ENCODE peak calls at places on chromosomes 16 and 17, in five cellular contexts. P, H, M, X and R are unnamed samples.

GRCh38 chr17:56926704-56927103 is 12.9 kb upstream of the TRIM25 start:
- DNase-seq in P (no peak), M (no peak), H (no peak), X (no peak), R (no peak)

GRCh38 chr17:57086069-57086930 is 1.3 kb downstream of the AKAP1 start:
- DNase-seq in M (peak; percentile 51), H (no peak), P (peak; percentile 54), X (no peak), R (peak; percentile 43)

GRCh38 chr16:85151603-85152413 is 39.5 kb upstream of the CIBAR2 start:
- DNase-seq in P (no peak), X (no peak), H (peak; percentile 86), M (no peak), R (no peak)

GRCh38 chr16:27363797-27364196 is 38.2 kb upstream of the IL21R start:
- DNase-seq in H (peak; percentile 37), X (no peak), P (no peak), M (no peak), R (no peak)

GRCh38 chr16:28592511-28592910 is 4.3 kb downstream of the SULT1A2 start:
- DNase-seq in M (no peak), H (no peak), P (no peak), X (no peak), R (no peak)

GRCh38 chr17:76700627-76701470 is 9.9 kb downstream of the MXRA7 start:
- DNase-seq in X (no peak), P (no peak), M (no peak), H (peak; percentile 72), R (no peak)

GRCh38 chr17:37699285-37699973 is 45.4 kb downstream of the HNF1B start:
- DNase-seq in X (no peak), P (no peak), H (no peak), M (no peak), R (no peak)

GRCh38 chr17:10702574-10702973 is 5.2 kb downstream of the ADPRM start:
- DNase-seq in M (no peak), H (no peak), P (no peak), X (no peak), R (no peak)

GRCh38 chr16:84414789-84415326 is 46.5 kb downstream of the ATP2C2 start:
- DNase-seq in M (peak; percentile 10), X (no peak), P (no peak), H (no peak), R (no peak)

GRCh38 chr16:81539009-81539820 is 94.6 kb downstream of the CMIP start:
- DNase-seq in H (no peak), M (no peak), P (no peak), X (no peak), R (no peak)

GRCh38 chr16:15952265-15952711 is 2.9 kb downstream of the ABCC1 start:
- DNase-seq in H (no peak), P (peak; percentile 23), M (no peak), X (no peak), R (no peak)

GRCh38 chr17:61007980-61008379 is 330.3 kb downstream of the BCAS3 start:
- DNase-seq in X (no peak), M (no peak), H (no peak), P (no peak), R (no peak)

GRCh38 chr17:42387221-42387657 is 1.0 kb downstream of the STAT3 start:
- DNase-seq in H (no peak), M (no peak), X (no peak), P (peak; percentile 71), R (no peak)

GRCh38 chr16:15822957-15823356 is 33.9 kb downstream of the MYH11 start:
- DNase-seq in M (no peak), X (no peak), H (peak; percentile 67), P (no peak), R (no peak)

GRCh38 chr16:51431517-51432241 is 280.6 kb upstream of the SALL1 start:
- DNase-seq in M (no peak), X (peak; percentile 33), P (peak; percentile 36), H (no peak), R (no peak)

GRCh38 chr16:85107532-85107931 is 4.7 kb downstream of the CIBAR2 start:
- DNase-seq in M (no peak), X (no peak), P (no peak), H (no peak), R (no peak)

GRCh38 chr16:85902366-85903155 is 3.6 kb downstream of the IRF8 start:
- DNase-seq in P (no peak), X (no peak), M (peak; percentile 84), H (no peak), R (no peak)

GRCh38 chr17:78537217-78537860 is 39.9 kb downstream of the DNAH17 start:
- DNase-seq in P (no peak), X (no peak), M (no peak), H (no peak), R (peak; percentile 53)

GRCh38 chr17:79915850-79916430 is 76.7 kb upstream of the CBX4 start:
- DNase-seq in X (no peak), H (no peak), P (peak; percentile 54), M (peak; percentile 56), R (peak; percentile 81)

GRCh38 chr16:29961479-29962343 is at the start of gene TMEM219:
- DNase-seq in H (peak; percentile 91), M (peak; percentile 94), P (peak; percentile 92), X (peak; percentile 64), R (peak; percentile 98)

GRCh38 chr16:78220571-78220970 is 121.1 kb downstream of the WWOX start:
- DNase-seq in H (no peak), P (no peak), X (no peak), M (no peak), R (no peak)

GRCh38 chr17:19024101-19025078 is 19.8 kb upstream of the FAM83G start:
- DNase-seq in P (no peak), H (peak; percentile 16), M (peak; percentile 44), X (no peak), R (peak; percentile 37)

GRCh38 chr17:76032073-76032779 is 5.1 kb upstream of the EVPL start:
- DNase-seq in P (no peak), M (no peak), X (no peak), H (no peak), R (no peak)

GRCh38 chr17:41500131-41500911 is 5.1 kb downstream of the KRT13 start:
- DNase-seq in X (no peak), M (no peak), H (no peak), P (no peak), R (no peak)

GRCh38 chr16:4372578-4373355 is 1.1 kb downstream of the VASN start:
- DNase-seq in H (peak; percentile 69), M (no peak), X (no peak), P (no peak), R (no peak)

GRCh38 chr16:59971264-59971663 is 1237.1 kb upstream of the GOT2 start:
- DNase-seq in X (no peak), M (no peak), P (no peak), H (no peak), R (no peak)

GRCh38 chr17:62627219-62627903 is at the start of gene MRC2:
- DNase-seq in H (peak; percentile 88), M (peak; percentile 57), X (no peak), P (peak; percentile 88), R (peak; percentile 83)

GRCh38 chr16:85437161-85438052 is 175.7 kb upstream of the GSE1 start:
- DNase-seq in X (no peak), P (peak; percentile 89), M (no peak), H (peak; percentile 79), R (no peak)

GRCh38 chr17:19287651-19288050 is 50.5 kb downstream of the EPN2 start:
- DNase-seq in X (no peak), P (no peak), H (no peak), M (no peak), R (no peak)

GRCh38 chr17:62727916-62728672 is 80.0 kb downstream of the MARCHF10 start:
- DNase-seq in X (no peak), P (peak; percentile 37), H (no peak), M (no peak), R (no peak)

GRCh38 chr16:84518804-84519341 is 14.4 kb upstream of the MEAK7 start:
- DNase-seq in P (no peak), H (no peak), X (no peak), M (peak; percentile 88), R (no peak)

GRCh38 chr17:60573139-60573975 is 26.6 kb upstream of the PPM1D start:
- DNase-seq in P (no peak), X (no peak), M (no peak), H (no peak), R (no peak)

GRCh38 chr16:88856122-88856827 is 472 bp downstream of the GALNS start:
- DNase-seq in P (peak; percentile 33), H (peak; percentile 67), X (no peak), M (no peak), R (peak; percentile 46)

GRCh38 chr16:49510141-49510540 is 136.5 kb downstream of the C16orf78 start:
- DNase-seq in M (no peak), P (no peak), X (no peak), H (no peak), R (no peak)

GRCh38 chr16:30582611-30583340 is 2.7 kb downstream of the ZNF785 start:
- DNase-seq in H (peak; percentile 32), X (no peak), M (no peak), P (no peak), R (no peak)

GRCh38 chr16:53692146-53692545 is 11.5 kb downstream of the RPGRIP1L start:
- DNase-seq in M (no peak), X (no peak), P (peak; percentile 33), H (no peak), R (no peak)

GRCh38 chr16:49458221-49458620 is 84.6 kb downstream of the C16orf78 start:
- DNase-seq in X (no peak), H (no peak), P (no peak), M (no peak), R (no peak)

GRCh38 chr17:58005031-58005727 is 1.9 kb downstream of the SRSF1 start:
- DNase-seq in M (no peak), X (no peak), H (no peak), P (peak; percentile 32), R (no peak)